ENCODE peak calls at places on chromosomes 1 and 21, in eight cellular contexts. T is stomach, F is transverse colon, U is tibial nerve, Y is HepG2, S is A549, W is ovary, L is sigmoid colon. Z is an unnamed sample. For H3K4me1, the result is how much of the 10 kb centered on the place peaks cover.

GRCh38 chr1:41773842-41774241 is 144.9 kb downstream of the HIVEP3 start:
- DNase-seq in T (no peak), F (no peak), U (no peak), Y (no peak), S (no peak), W (no peak), L (no peak), Z (no peak)

GRCh38 chr1:54995835-54996234 is 2.9 kb upstream of the BSND start:
- DNase-seq in T (no peak), F (no peak), U (no peak), Y (no peak), S (no peak), W (no peak), L (no peak), Z (no peak)

GRCh38 chr1:40477680-40478057 is 579 bp downstream of the ZFP69 start:
- DNase-seq in T (no peak), F (peak), U (peak), Y (no peak), S (no peak), W (peak), L (no peak), Z (no peak)

GRCh38 chr21:39484711-39485264 is 33.0 kb downstream of the SH3BGR start:
- DNase-seq in T (no peak), F (no peak), U (no peak), Y (no peak), S (no peak), W (no peak), L (no peak), Z (no peak)

GRCh38 chr1:93977546-93977945 is 68.3 kb upstream of the GCLM start:
- DNase-seq in T (no peak), F (no peak), U (no peak), Y (no peak), S (no peak), W (no peak), L (no peak), Z (no peak)

GRCh38 chr1:9292361-9293240 is at the start of gene SPSB1:
- DNase-seq in T (peak), F (peak), U (peak), Y (peak), S (peak), W (peak), L (peak), Z (no peak)

GRCh38 chr1:80656011-80656627 is 1144.6 kb upstream of the ADGRL2 start:
- DNase-seq in T (peak), F (no peak), U (no peak), Y (peak), S (peak), W (no peak), L (no peak), Z (no peak)

GRCh38 chr21:15036189-15036588 is 28.6 kb downstream of the NRIP1 start:
- DNase-seq in T (no peak), F (no peak), U (no peak), Y (no peak), S (no peak), W (no peak), L (no peak), Z (no peak)

GRCh38 chr1:234154320-234155251 is 218.7 kb upstream of the COA6 start:
- DNase-seq in T (no peak), F (no peak), U (peak), Y (peak), S (peak), W (no peak), L (no peak), Z (peak)

GRCh38 chr1:43358121-43358745 is 548 bp upstream of the CDC20 start:
- DNase-seq in T (no peak), F (peak), U (no peak), Y (no peak), S (peak), W (no peak), L (no peak), Z (no peak)

GRCh38 chr21:35683620-35684019 is 376.7 kb downstream of the SETD4 start:
- DNase-seq in T (no peak), F (no peak), U (no peak), Y (no peak), S (no peak), W (no peak), L (no peak), Z (no peak)

GRCh38 chr1:45953934-45954333 is 150.5 kb downstream of the MAST2 start:
- DNase-seq in T (no peak), F (no peak), U (no peak), Y (no peak), S (no peak), W (no peak), L (no peak), Z (no peak)

GRCh38 chr1:36151845-36152203 is 2.5 kb upstream of the TRAPPC3 start:
- DNase-seq in T (no peak), F (peak), U (no peak), Y (no peak), S (no peak), W (no peak), L (no peak), Z (no peak)

GRCh38 chr1:181126871-181127587 is 38.5 kb downstream of the IER5 start:
- DNase-seq in T (peak), F (peak), U (no peak), Y (peak), S (peak), W (no peak), L (no peak), Z (no peak)

GRCh38 chr1:87794788-87795614 is 466.3 kb downstream of the LMO4 start:
- DNase-seq in T (no peak), F (no peak), U (no peak), Y (peak), S (peak), W (no peak), L (no peak), Z (no peak)

DNA sequence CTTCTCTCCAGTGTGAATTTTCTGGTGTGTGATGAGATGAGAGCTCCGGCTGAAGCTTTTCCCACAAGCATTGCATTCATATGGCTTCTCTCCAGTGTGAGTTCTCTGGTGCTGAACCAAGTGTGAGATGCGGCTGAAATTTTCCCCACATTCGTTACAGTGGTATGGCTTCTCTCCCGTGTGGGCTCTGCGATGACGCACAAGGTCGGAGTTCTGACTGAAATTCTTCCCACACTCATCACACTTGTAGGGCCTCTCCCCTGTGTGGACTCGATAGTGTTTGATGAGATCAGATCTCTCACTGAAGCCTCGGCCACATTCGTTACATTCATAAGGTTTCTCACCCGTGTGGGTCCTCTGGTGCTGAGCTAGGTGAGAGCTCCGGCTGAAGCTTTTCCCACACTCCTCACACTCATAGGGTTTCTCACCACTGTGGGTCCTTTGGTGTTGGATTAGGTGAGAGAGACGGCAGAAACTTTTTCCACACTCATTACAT is 7.4 kb downstream of the ZNF436 start:
- DNase-seq in T (no peak), F (no peak), U (no peak), Y (no peak), S (peak), W (peak), L (no peak), Z (no peak)
- TF ChIP-seq POLR2A in T (no peak), F (no peak), U (no peak), Y (no peak), S (no peak), W (no peak), L (no peak), Z (no peak)

GRCh38 chr1:28070725-28071593 is 17.5 kb downstream of the EYA3 start:
- DNase-seq in T (no peak), F (no peak), U (no peak), Y (no peak), S (no peak), W (no peak), L (no peak), Z (no peak)

GRCh38 chr1:28078262-28078661 is 10.1 kb downstream of the EYA3 start:
- DNase-seq in T (no peak), F (no peak), U (no peak), Y (no peak), S (no peak), W (no peak), L (no peak), Z (no peak)

GRCh38 chr1:28071813-28072212 is 16.6 kb downstream of the EYA3 start:
- DNase-seq in T (no peak), F (no peak), U (no peak), Y (no peak), S (no peak), W (no peak), L (no peak), Z (no peak)

GRCh38 chr1:28074892-28075511 is 13.4 kb downstream of the EYA3 start:
- DNase-seq in T (no peak), F (no peak), U (no peak), Y (no peak), S (no peak), W (no peak), L (no peak), Z (no peak)

GRCh38 chr1:28073867-28074266 is 14.5 kb downstream of the EYA3 start:
- DNase-seq in T (no peak), F (no peak), U (no peak), Y (no peak), S (no peak), W (no peak), L (no peak), Z (no peak)
- H3K4me1 ChIP-seq in T (half or more), F (under half), U (under half), Y (under half), S (under half), W (under half), L (under half), Z (under half)

GRCh38 chr1:202310071-202310725 is 31.5 kb downstream of the UBE2T start:
- DNase-seq in T (no peak), F (no peak), U (no peak), Y (no peak), S (no peak), W (no peak), L (no peak), Z (no peak)

GRCh38 chr1:202315576-202316168 is 26.1 kb downstream of the UBE2T start:
- DNase-seq in T (peak), F (peak), U (peak), Y (peak), S (peak), W (peak), L (no peak), Z (no peak)

GRCh38 chr1:202316186-202316585 is 25.6 kb downstream of the UBE2T start:
- DNase-seq in T (no peak), F (no peak), U (no peak), Y (no peak), S (no peak), W (no peak), L (no peak), Z (no peak)

GRCh38 chr1:202310746-202311145 is 31.0 kb downstream of the UBE2T start:
- DNase-seq in T (no peak), F (no peak), U (no peak), Y (no peak), S (no peak), W (no peak), L (no peak), Z (no peak)

GRCh38 chr1:202311880-202312635 is 29.7 kb downstream of the UBE2T start:
- DNase-seq in T (no peak), F (no peak), U (no peak), Y (no peak), S (no peak), W (no peak), L (no peak), Z (no peak)
- TF ChIP-seq EP300 in T (no peak), F (no peak), U (no peak), Y (no peak), S (no peak), W (no peak), L (no peak), Z (no peak)

GRCh38 chr21:33403128-33403785 is at the start of gene IFNGR2:
- DNase-seq in T (peak), F (peak), U (no peak), Y (no peak), S (no peak), W (peak), L (peak), Z (no peak)

GRCh38 chr21:33401617-33401967 is 1.6 kb upstream of the IFNGR2 start:
- DNase-seq in T (no peak), F (no peak), U (no peak), Y (no peak), S (no peak), W (no peak), L (no peak), Z (no peak)

GRCh38 chr21:33406493-33406892 is 3.3 kb downstream of the IFNGR2 start:
- DNase-seq in T (no peak), F (no peak), U (no peak), Y (no peak), S (no peak), W (no peak), L (no peak), Z (no peak)

GRCh38 chr21:33402011-33402979 is 918 bp upstream of the IFNGR2 start:
- DNase-seq in T (peak), F (peak), U (peak), Y (no peak), S (no peak), W (peak), L (peak), Z (peak)

GRCh38 chr21:33403786-33404571 is 766 bp downstream of the IFNGR2 start:
- DNase-seq in T (peak), F (peak), U (peak), Y (peak), S (no peak), W (peak), L (peak), Z (peak)
- TF ChIP-seq POLR2A in T (no peak), F (peak), U (no peak), Y (peak), S (no peak), W (peak), L (peak), Z (no peak)

DNA sequence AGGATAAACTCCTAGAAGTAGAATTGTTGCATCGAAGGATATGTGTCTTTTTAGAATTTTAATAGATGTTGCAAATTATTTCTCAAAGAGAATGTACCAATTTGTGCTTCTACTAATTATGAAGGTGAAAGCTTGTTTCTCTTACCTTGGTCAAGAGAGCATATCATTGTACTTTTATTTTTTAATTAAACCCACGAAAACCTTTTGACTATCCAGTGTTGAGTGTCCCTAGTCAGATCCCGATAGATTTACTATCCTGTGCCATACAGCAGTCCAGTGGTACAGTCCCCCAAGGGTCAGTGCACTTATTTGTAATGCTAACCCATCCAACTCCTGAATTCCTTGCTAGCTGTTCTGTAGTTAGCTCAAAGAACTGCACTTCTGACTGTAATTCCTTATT is 11.0 kb downstream of the FCRLB start:
- DNase-seq in T (no peak), F (no peak), U (no peak), Y (no peak), S (no peak), W (no peak), L (no peak), Z (no peak)
- H3K4me1 ChIP-seq in T (under half), F (under half), U (under half), Y (under half), S (under half), W (under half), L (under half), Z (under half)

GRCh38 chr1:243495442-243496172 is 239.8 kb downstream of the SDCCAG8 start:
- DNase-seq in T (no peak), F (no peak), U (no peak), Y (no peak), S (no peak), W (no peak), L (peak), Z (no peak)
- TF ChIP-seq EP300 in T (no peak), F (no peak), U (peak), Y (no peak), S (no peak), W (no peak), L (no peak), Z (no peak)

GRCh38 chr1:116357487-116357886 is 15.6 kb upstream of the ATP1A1 start:
- DNase-seq in T (no peak), F (no peak), U (no peak), Y (no peak), S (no peak), W (no peak), L (no peak), Z (no peak)
- TF ChIP-seq POLR2A in T (no peak), F (no peak), U (no peak), Y (no peak), S (no peak), W (no peak), L (no peak), Z (no peak)